ENCODE peak calls at places on chromosomes 6 and 20, in four cellular contexts. T is psoas muscle, U is K562, Y is Karpas-422. I is an unnamed sample.

GRCh38 chr6:26660096-26660425 is 515 bp upstream of the ZNF322 start:
- DNase-seq in T (no peak), U (peak), Y (peak), I (no peak)

GRCh38 chr6:15522427-15522826 is 140.4 kb downstream of the DTNBP1 start:
- DNase-seq in T (no peak), U (no peak), Y (no peak), I (no peak)

GRCh38 chr6:2895072-2895471 is 8.0 kb downstream of the SERPINB9 start:
- DNase-seq in T (no peak), U (no peak), Y (no peak), I (no peak)

GRCh38 chr6:15994814-15995459 is 133.9 kb upstream of the MYLIP start:
- DNase-seq in T (no peak), U (peak), Y (no peak), I (no peak)

GRCh38 chr6:132063738-132064137 is 112.6 kb upstream of the CCN2 start:
- DNase-seq in T (no peak), U (no peak), Y (no peak), I (peak)

GRCh38 chr6:14476793-14477531 is 359.4 kb downstream of the CD83 start:
- DNase-seq in T (peak), U (peak), Y (no peak), I (no peak)

GRCh38 chr6:11433860-11434259 is 103.7 kb upstream of the TMEM170B start:
- DNase-seq in T (no peak), U (no peak), Y (no peak), I (no peak)

GRCh38 chr20:16444056-16444777 is 129.0 kb downstream of the KIF16B start:
- DNase-seq in T (peak), U (no peak), Y (no peak), I (no peak)

GRCh38 chr6:31053873-31054272 is 43.6 kb downstream of the MUC22 start:
- DNase-seq in T (no peak), U (no peak), Y (peak), I (no peak)

GRCh38 chr6:137033828-137034227 is 10.9 kb downstream of the IL20RA start:
- DNase-seq in T (no peak), U (no peak), Y (no peak), I (no peak)

GRCh38 chr6:117264487-117265424 is 602 bp upstream of the VGLL2 start:
- DNase-seq in T (no peak), U (no peak), Y (no peak), I (no peak)

GRCh38 chr6:128882560-128882959 is 378 bp upstream of the LAMA2 start:
- DNase-seq in T (no peak), U (no peak), Y (no peak), I (no peak)

GRCh38 chr6:128507337-128508310 is 12.8 kb downstream of the PTPRK start:
- DNase-seq in T (no peak), U (no peak), Y (no peak), I (no peak)

GRCh38 chr6:137218473-137218916 is 690 bp downstream of the IFNGR1 start:
- DNase-seq in T (peak), U (peak), Y (peak), I (peak)

GRCh38 chr6:7975764-7976146 is 65.2 kb upstream of the TXNDC5 start:
- DNase-seq in T (no peak), U (no peak), Y (no peak), I (no peak)
- H3K4me3 ChIP-seq in T (peak), U (no peak), Y (no peak), I (peak)

DNA sequence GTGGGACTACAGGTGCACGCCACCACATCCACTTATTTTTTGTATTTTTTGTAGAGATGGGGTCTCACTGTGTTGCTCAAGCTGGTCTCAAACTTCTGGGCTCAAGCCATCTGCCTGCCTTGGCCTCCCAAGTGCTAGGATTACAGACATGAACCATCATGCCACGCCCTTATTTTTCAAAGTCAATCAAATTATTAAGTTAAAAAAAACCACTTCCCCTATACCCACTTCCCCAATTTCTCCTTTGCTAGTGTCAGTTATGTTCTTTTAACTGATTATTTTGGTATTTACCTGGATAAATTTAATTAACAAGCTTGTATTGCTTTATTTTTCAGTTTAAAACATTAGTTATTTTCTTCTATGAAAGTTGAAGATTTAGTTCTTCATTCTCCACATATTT is 49.6 kb downstream of the RIOK1 start:
- DNase-seq in T (no peak), U (no peak), Y (peak), I (no peak)
- H3K27ac ChIP-seq in T (no peak), U (no peak), Y (no peak), I (no peak)

GRCh38 chr20:43942661-43943285 is 28.1 kb downstream of the TOX2 start:
- DNase-seq in T (no peak), U (no peak), Y (peak), I (no peak)
- H3K4me3 ChIP-seq in T (no peak), U (no peak), Y (peak), I (peak)

GRCh38 chr6:36766649-36766945 is 69.0 kb downstream of the RAB44 start:
- DNase-seq in T (peak), U (no peak), Y (peak), I (no peak)

GRCh38 chr6:36762123-36762522 is 64.5 kb downstream of the RAB44 start:
- DNase-seq in T (no peak), U (no peak), Y (no peak), I (no peak)

GRCh38 chr6:36765943-36766648 is 68.5 kb downstream of the RAB44 start:
- DNase-seq in T (peak), U (peak), Y (peak), I (no peak)

GRCh38 chr6:36769161-36769675 is 70.0 kb downstream of the CPNE5 start:
- DNase-seq in T (peak), U (no peak), Y (no peak), I (no peak)

GRCh38 chr6:36765190-36765941 is 67.7 kb downstream of the RAB44 start:
- DNase-seq in T (peak), U (no peak), Y (no peak), I (no peak)
- H3K27ac ChIP-seq in T (no peak), U (no peak), Y (no peak), I (no peak)

GRCh38 chr6:130776287-130776925 is 50.8 kb upstream of the SMLR1 start:
- DNase-seq in T (no peak), U (no peak), Y (no peak), I (no peak)
- H3K4me3 ChIP-seq in T (no peak), U (no peak), Y (no peak), I (no peak)

GRCh38 chr6:111689946-111690345 is 84.3 kb upstream of the TRAF3IP2 start:
- DNase-seq in T (no peak), U (no peak), Y (no peak), I (no peak)
- H3K27ac ChIP-seq in T (no peak), U (no peak), Y (no peak), I (no peak)

DNA sequence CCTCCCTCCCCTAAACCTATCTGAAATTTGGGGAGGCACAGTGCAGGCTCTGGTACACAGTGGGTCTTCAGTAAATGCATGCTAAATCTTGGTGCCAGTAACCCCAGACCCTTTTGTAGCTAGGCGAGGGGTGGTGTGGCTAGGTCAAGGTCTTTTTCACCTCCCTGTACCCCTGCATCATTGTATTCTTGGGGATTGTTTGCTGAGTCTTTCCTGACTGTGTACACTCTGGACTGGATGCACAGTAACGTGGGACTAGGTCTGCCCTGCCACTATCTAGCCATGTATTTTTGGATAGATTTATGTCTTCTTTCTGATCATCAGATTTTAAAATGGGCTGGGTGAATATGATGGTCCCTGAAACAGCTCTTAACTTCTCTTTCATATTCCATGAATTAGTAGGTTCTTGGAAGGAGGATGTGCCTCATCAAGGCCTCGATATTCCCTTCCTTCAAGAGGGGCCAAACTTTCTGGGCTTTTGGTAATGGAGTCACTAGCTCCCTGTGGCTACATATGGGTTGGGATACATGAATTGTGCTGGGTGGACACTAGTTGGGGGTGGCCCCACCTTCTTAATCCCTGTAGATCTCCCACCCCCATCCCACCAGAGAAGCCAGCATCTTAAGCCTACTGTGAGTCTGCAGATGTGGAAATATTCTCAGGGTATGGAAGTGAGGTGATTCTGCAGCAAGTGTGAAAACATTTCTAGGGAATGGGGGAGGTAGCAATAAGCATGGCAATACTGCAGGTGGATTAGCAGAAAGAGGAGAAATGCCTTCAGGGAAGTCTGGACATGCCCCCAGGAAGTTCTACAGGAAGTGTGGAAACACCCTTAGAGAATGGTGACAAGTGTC is 2.1 kb downstream of the TP53INP2 start:
- DNase-seq in T (no peak), U (no peak), Y (no peak), I (no peak)
- H3K4me3 ChIP-seq in T (no peak), U (no peak), Y (no peak), I (no peak)

GRCh38 chr6:1765160-1765900 is 155.6 kb downstream of the FOXC1 start:
- DNase-seq in T (no peak), U (no peak), Y (no peak), I (no peak)

GRCh38 chr6:1770435-1770843 is 160.7 kb downstream of the FOXC1 start:
- DNase-seq in T (no peak), U (no peak), Y (no peak), I (no peak)

GRCh38 chr6:1766663-1767062 is 156.9 kb downstream of the FOXC1 start:
- DNase-seq in T (peak), U (no peak), Y (no peak), I (no peak)

GRCh38 chr6:1764584-1764983 is 154.9 kb downstream of the FOXC1 start:
- DNase-seq in T (no peak), U (no peak), Y (no peak), I (no peak)

GRCh38 chr6:1767481-1768246 is 157.9 kb downstream of the FOXC1 start:
- DNase-seq in T (peak), U (no peak), Y (no peak), I (peak)
- H3K27ac ChIP-seq in T (no peak), U (no peak), Y (no peak), I (peak)

GRCh38 chr6:112252571-112253504 is 1.5 kb downstream of the LAMA4 start:
- DNase-seq in T (no peak), U (no peak), Y (no peak), I (no peak)

GRCh38 chr6:112253505-112253841 is 894 bp downstream of the LAMA4 start:
- DNase-seq in T (no peak), U (no peak), Y (no peak), I (no peak)

GRCh38 chr6:112253842-112254816 is at the start of gene LAMA4:
- DNase-seq in T (peak), U (no peak), Y (no peak), I (no peak)

GRCh38 chr6:112251170-112251945 is 3.0 kb downstream of the LAMA4 start:
- DNase-seq in T (peak), U (no peak), Y (no peak), I (no peak)

DNA sequence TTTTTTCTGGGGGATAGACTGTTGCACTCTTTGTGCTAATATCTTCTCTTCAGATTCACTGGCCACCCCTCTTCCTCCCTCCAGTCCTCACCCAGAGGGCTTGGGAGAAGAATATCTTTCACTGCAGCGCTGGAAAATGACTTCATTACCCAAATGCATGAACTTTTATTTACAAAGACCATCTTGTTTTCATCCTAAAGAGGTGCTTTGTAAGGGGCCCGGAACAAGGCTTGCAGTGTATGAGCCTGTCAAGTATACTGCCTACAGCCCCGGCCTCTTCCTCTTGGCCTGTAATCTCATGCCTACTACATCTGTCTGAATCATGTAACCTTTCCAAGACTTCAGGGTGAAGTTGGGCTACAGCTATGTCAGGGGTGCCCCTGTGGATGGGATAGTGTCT is 554 bp upstream of the LAMA4 start:
- DNase-seq in T (no peak), U (no peak), Y (no peak), I (no peak)
- H3K4me3 ChIP-seq in T (peak), U (no peak), Y (no peak), I (peak)

I was measured in thoracic aorta.